ENCODE peak calls at places on chromosomes 3 and 15, in four cellular contexts. One of them, this sample, is unnamed.

GRCh38 chr3:132556467-132557159 is 40.5 kb upstream of the ACKR4 start:
- DNase-seq in dermis blood vessel endothelial cell: no peak
- DNase-seq in stimulated activated CD4-positive, alpha-beta T cell treated with anti-CD3 and anti-CD28 coated beads, Interleukin-15, amount 100 ng/mL, for 1 hour: no peak
- DNase-seq in retina: no peak
- DNase-seq in this sample: no peak

GRCh38 chr3:193388371-193388770 is 9.8 kb upstream of the ATP13A5 start:
- DNase-seq in dermis blood vessel endothelial cell: no peak
- DNase-seq in stimulated activated CD4-positive, alpha-beta T cell treated with anti-CD3 and anti-CD28 coated beads, Interleukin-15, amount 100 ng/mL, for 1 hour: no peak
- DNase-seq in retina: peak
- DNase-seq in this sample: no peak

GRCh38 chr3:186044427-186044826 is 64.5 kb downstream of the ETV5 start:
- DNase-seq in retina: no peak
- DNase-seq in dermis blood vessel endothelial cell: no peak
- DNase-seq in stimulated activated CD4-positive, alpha-beta T cell treated with anti-CD3 and anti-CD28 coated beads, Interleukin-15, amount 100 ng/mL, for 1 hour: no peak
- DNase-seq in this sample: no peak

GRCh38 chr15:28982886-28983285 is 97.1 kb downstream of the APBA2 start:
- DNase-seq in dermis blood vessel endothelial cell: no peak
- DNase-seq in stimulated activated CD4-positive, alpha-beta T cell treated with anti-CD3 and anti-CD28 coated beads, Interleukin-15, amount 100 ng/mL, for 1 hour: no peak
- DNase-seq in retina: no peak
- DNase-seq in this sample: no peak

GRCh38 chr15:101124731-101125558 is 126.9 kb downstream of the CHSY1 start:
- DNase-seq in stimulated activated CD4-positive, alpha-beta T cell treated with anti-CD3 and anti-CD28 coated beads, Interleukin-15, amount 100 ng/mL, for 1 hour: no peak
- DNase-seq in dermis blood vessel endothelial cell: peak
- DNase-seq in retina: no peak
- DNase-seq in this sample: peak

GRCh38 chr15:43948691-43949325 is 122.0 kb downstream of the WDR76 start:
- DNase-seq in dermis blood vessel endothelial cell: no peak
- DNase-seq in retina: no peak
- DNase-seq in stimulated activated CD4-positive, alpha-beta T cell treated with anti-CD3 and anti-CD28 coated beads, Interleukin-15, amount 100 ng/mL, for 1 hour: no peak
- DNase-seq in this sample: no peak

GRCh38 chr3:16374047-16375019 is 109.3 kb downstream of the OXNAD1 start:
- DNase-seq in dermis blood vessel endothelial cell: no peak
- DNase-seq in stimulated activated CD4-positive, alpha-beta T cell treated with anti-CD3 and anti-CD28 coated beads, Interleukin-15, amount 100 ng/mL, for 1 hour: no peak
- DNase-seq in retina: no peak
- DNase-seq in this sample: no peak

GRCh38 chr15:50798684-50799083 is 33.2 kb upstream of the SPPL2A start:
- DNase-seq in retina: no peak
- DNase-seq in stimulated activated CD4-positive, alpha-beta T cell treated with anti-CD3 and anti-CD28 coated beads, Interleukin-15, amount 100 ng/mL, for 1 hour: no peak
- DNase-seq in dermis blood vessel endothelial cell: peak
- DNase-seq in this sample: peak

GRCh38 chr3:14175383-14176037 is 2.9 kb downstream of the XPC start:
- DNase-seq in retina: no peak
- DNase-seq in stimulated activated CD4-positive, alpha-beta T cell treated with anti-CD3 and anti-CD28 coated beads, Interleukin-15, amount 100 ng/mL, for 1 hour: no peak
- DNase-seq in dermis blood vessel endothelial cell: no peak
- DNase-seq in this sample: no peak

This sample was measured in RKO.